ENCODE peak calls at places on chromosomes 11 and 22, in four cellular contexts. M is GM23338, I is C1 segment of cervical spinal cord, B is Peyer's patch. V is an unnamed sample.

GRCh38 chr11:8652140-8652539 is 30.3 kb downstream of the TRIM66 start:
- DNase-seq in M (no peak), I (no peak), B (no peak), V (no peak)

GRCh38 chr11:43751726-43752125 is 71.2 kb downstream of the HSD17B12 start:
- DNase-seq in M (no peak), I (no peak), B (no peak), V (no peak)

GRCh38 chr11:69461272-69461962 is 20.0 kb upstream of the LINC01488 start:
- DNase-seq in M (no peak), I (no peak), B (no peak), V (no peak)

GRCh38 chr11:2305862-2306823 is 4.3 kb downstream of the TSPAN32 start:
- DNase-seq in M (no peak), I (no peak), B (peak), V (no peak)

GRCh38 chr11:35593143-35593542 is 25.1 kb upstream of the FJX1 start:
- DNase-seq in M (peak), I (no peak), B (no peak), V (no peak)

GRCh38 chr11:15106201-15106965 is 8.3 kb upstream of the INSC start:
- DNase-seq in M (no peak), I (no peak), B (no peak), V (no peak)

GRCh38 chr22:31036671-31037550 is 44.2 kb upstream of the SMTN start:
- DNase-seq in M (no peak), I (no peak), B (no peak), V (no peak)

GRCh38 chr11:93986716-93987115 is 34.4 kb upstream of the HEPHL1 start:
- DNase-seq in M (no peak), I (no peak), B (no peak), V (no peak)

GRCh38 chr11:116712428-116712827 is 60.4 kb downstream of the BUD13 start:
- DNase-seq in M (no peak), I (no peak), B (no peak), V (no peak)

GRCh38 chr11:113001709-113002108 is 40.5 kb downstream of the NCAM1 start:
- DNase-seq in M (no peak), I (no peak), B (no peak), V (no peak)

GRCh38 chr22:23533328-23533762 is 46.7 kb downstream of the IGLL1 start:
- DNase-seq in M (peak), I (no peak), B (no peak), V (peak)

GRCh38 chr11:113106507-113106906 is 145.3 kb downstream of the NCAM1 start:
- DNase-seq in M (no peak), I (no peak), B (no peak), V (no peak)

GRCh38 chr11:90646706-90647105 is 423.9 kb upstream of the CHORDC1 start:
- DNase-seq in M (no peak), I (no peak), B (no peak), V (no peak)

GRCh38 chr11:3043315-3043871 is 13.8 kb downstream of the CARS1 start:
- DNase-seq in M (no peak), I (peak), B (no peak), V (no peak)

GRCh38 chr11:77705195-77705876 is 67.7 kb upstream of the CLNS1A start:
- DNase-seq in M (peak), I (no peak), B (no peak), V (no peak)

GRCh38 chr22:20946080-20946986 is 20.7 kb upstream of the AIFM3 start:
- DNase-seq in M (no peak), I (no peak), B (no peak), V (no peak)

GRCh38 chr22:35792501-35792900 is 74.8 kb downstream of the APOL5 start:
- DNase-seq in M (no peak), I (no peak), B (no peak), V (no peak)

GRCh38 chr22:37519268-37520195 is at the start of gene CARD10:
- DNase-seq in M (peak), I (no peak), B (no peak), V (peak)

GRCh38 chr11:74669311-74670160 is 61.7 kb downstream of the CHRDL2 start:
- DNase-seq in M (no peak), I (no peak), B (no peak), V (no peak)

GRCh38 chr11:3927129-3927796 is 71.8 kb downstream of the STIM1 start:
- DNase-seq in M (no peak), I (no peak), B (no peak), V (no peak)

GRCh38 chr11:131447268-131447667 is 76.9 kb downstream of the NTM start:
- DNase-seq in M (peak), I (no peak), B (no peak), V (no peak)

GRCh38 chr11:2380807-2381350 is 3.8 kb downstream of the CD81 start:
- DNase-seq in M (no peak), I (peak), B (peak), V (no peak)

GRCh38 chr11:67415501-67416304 is at the start of gene CARNS1:
- DNase-seq in M (peak), I (peak), B (no peak), V (peak)

GRCh38 chr22:29268511-29269229 is 602 bp downstream of the EWSR1 start:
- DNase-seq in M (peak), I (peak), B (peak), V (peak)

GRCh38 chr11:1391165-1392010 is 1.7 kb downstream of the BRSK2 start:
- DNase-seq in M (peak), I (peak), B (no peak), V (peak)

GRCh38 chr11:86291466-86292262 is 10.4 kb upstream of the HIKESHI start:
- DNase-seq in M (peak), I (peak), B (peak), V (peak)

GRCh38 chr11:88482871-88483301 is 145.3 kb upstream of the CTSC start:
- DNase-seq in M (no peak), I (no peak), B (no peak), V (no peak)

GRCh38 chr22:17725465-17725800 is 48.8 kb downstream of the BID start:
- DNase-seq in M (no peak), I (no peak), B (no peak), V (no peak)

V was measured in WTC11.